ENCODE peak calls at places on chromosomes 12 and 14, in eight cellular contexts. O is neural crest cell, P is esophagus squamous epithelium, J is thoracic aorta, S is stomach, B is PC-9, V is GM10248, W is tibial artery. A is an unnamed sample.

GRCh38 chr12:750356-751191 is 1.8 kb upstream of the WNK1 start:
- DNase-seq in O (no peak), W (no peak), B (no peak), V (no peak), S (no peak), P (no peak), J (no peak), A (no peak)

GRCh38 chr12:752673-753400 is 458 bp downstream of the WNK1 start:
- DNase-seq in V (peak; percentile 60), O (peak; percentile 55), J (no peak), S (peak; percentile 68), B (peak; percentile 38), P (no peak), W (peak; percentile 59), A (no peak)

GRCh38 chr12:46101121-46101869 is 110.9 kb upstream of the SCAF11 start:
- DNase-seq in P (no peak), O (no peak), B (no peak), J (no peak), W (no peak), S (no peak), V (no peak), A (no peak)

GRCh38 chr12:53096089-53096741 is 1.3 kb upstream of the IGFBP6 start:
- DNase-seq in O (no peak), J (no peak), P (no peak), B (no peak), V (no peak), S (peak; percentile 28), W (peak; percentile 94), A (no peak)

GRCh38 chr12:53518381-53518780 is 11.1 kb upstream of the NPFF start:
- DNase-seq in B (no peak), V (no peak), P (no peak), W (no peak), S (no peak), O (no peak), J (no peak), A (no peak)

GRCh38 chr14:68199465-68200145 is 380.0 kb downstream of the RAD51B start:
- DNase-seq in W (peak; percentile 38), B (no peak), V (no peak), J (no peak), P (no peak), O (peak; percentile 9), S (peak; percentile 50), A (no peak)

GRCh38 chr12:7832059-7832696 is 40.5 kb downstream of the SLC2A14 start:
- DNase-seq in B (peak; percentile 56), P (no peak), J (no peak), O (peak; percentile 12), S (no peak), W (no peak), V (peak; percentile 68), A (peak; percentile 13)

GRCh38 chr12:14846878-14847580 is 3.7 kb upstream of the ART4 start:
- DNase-seq in B (no peak), P (no peak), J (no peak), W (no peak), S (no peak), O (no peak), V (no peak), A (no peak)

GRCh38 chr14:60102389-60102788 is 10.7 kb downstream of the PCNX4 start:
- DNase-seq in B (no peak), V (no peak), W (no peak), S (no peak), P (no peak), J (no peak), O (no peak), A (no peak)

GRCh38 chr14:65101631-65102440 is 481 bp downstream of the MAX start:
- DNase-seq in V (no peak), J (no peak), P (no peak), B (no peak), O (peak; percentile 4), W (peak; percentile 29), S (peak; percentile 30), A (no peak)

GRCh38 chr14:77407158-77407557 is 16.2 kb downstream of the NOXRED1 start:
- DNase-seq in V (no peak), P (no peak), J (no peak), W (no peak), O (no peak), S (no peak), B (no peak), A (no peak)

GRCh38 chr12:89038831-89039509 is 313.3 kb downstream of the DUSP6 start:
- DNase-seq in S (no peak), V (no peak), O (no peak), W (no peak), B (no peak), J (no peak), P (no peak), A (no peak)

DNA sequence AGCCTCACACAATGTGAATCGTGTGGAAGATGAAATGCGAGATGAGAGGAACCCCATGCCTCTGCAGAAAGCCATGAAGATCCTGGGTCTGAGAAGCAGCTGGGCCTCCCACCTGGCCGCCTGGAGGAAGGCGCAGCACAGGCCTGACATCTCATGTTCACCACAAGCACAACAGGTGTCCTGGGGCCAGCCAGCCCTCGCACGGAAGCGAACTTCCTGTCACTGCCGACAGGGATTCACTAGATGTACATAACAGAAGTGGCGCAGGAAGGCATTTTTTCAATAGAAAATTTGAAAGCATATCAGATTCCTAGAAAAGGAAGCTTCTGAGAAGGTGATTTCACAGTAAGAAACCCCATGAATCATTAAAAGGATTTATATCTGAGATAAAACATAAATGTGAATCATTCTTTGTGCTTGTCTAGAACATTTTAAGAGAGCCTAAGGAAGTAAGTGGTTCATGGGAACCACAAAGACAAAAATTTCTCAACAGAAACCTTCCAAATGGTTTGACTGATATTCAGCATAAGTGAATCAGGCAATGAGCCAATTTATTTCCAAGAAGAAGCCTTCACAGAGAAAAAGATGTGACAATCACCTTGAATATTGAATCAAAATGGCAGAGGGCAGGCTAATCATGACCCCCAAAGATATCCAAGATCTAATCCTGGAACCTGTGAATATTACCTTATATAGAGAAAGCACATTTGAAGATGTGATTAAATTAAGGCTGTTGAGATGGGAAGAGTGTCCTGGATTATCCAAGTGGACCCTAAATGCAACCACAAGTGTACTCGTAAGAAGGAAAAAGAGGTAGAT is 311.9 kb downstream of the DUSP6 start:
- DNase-seq in W (no peak), J (no peak), V (peak; percentile 53), B (no peak), P (no peak), O (no peak), S (peak; percentile 33), A (no peak)
- TF ChIP-seq CTCF in W (no peak), J (no peak), V (no peak), B (no peak), P (peak; percentile 12), O (peak; percentile 16), S (no peak), A (no peak)

GRCh38 chr12:43349863-43350262 is 202.1 kb downstream of the ADAMTS20 start:
- DNase-seq in J (no peak), B (no peak), V (no peak), P (no peak), O (no peak), W (no peak), S (no peak), A (no peak)
- TF ChIP-seq CTCF in J (no peak), B (peak; percentile 55), V (no peak), P (no peak), O (peak; percentile 52), W (no peak), S (no peak), A (peak; percentile 31)

DNA sequence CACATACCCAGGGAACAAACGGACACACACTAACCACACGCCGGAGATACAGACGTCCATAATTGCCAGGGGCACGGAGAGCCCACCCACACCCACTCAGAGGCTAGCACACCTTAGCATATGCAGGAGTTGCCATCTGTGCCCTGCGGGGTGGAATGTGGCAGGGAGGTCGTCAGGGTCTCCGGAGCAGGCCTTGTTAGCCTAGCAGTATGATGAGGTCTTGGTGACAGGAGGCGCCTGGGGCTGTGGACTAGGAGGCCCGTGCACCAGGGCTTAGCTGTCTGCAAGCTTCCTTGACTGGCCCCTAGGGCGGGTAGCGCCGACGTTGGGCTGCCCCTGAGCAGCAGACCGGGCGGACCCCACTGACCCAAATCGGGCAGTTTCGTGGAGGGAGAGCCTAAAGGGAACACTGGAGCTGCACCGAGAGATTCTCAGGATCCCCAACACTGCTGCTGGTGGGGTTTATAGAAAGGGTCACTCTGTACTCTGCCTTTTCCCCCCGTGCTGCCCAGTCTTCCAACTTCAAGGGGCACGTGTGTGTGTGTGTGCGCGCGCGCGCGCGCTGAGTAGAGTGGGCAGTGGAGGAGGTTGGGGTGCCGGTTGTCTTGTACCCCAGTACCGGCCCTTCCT is 9.9 kb downstream of the STAC3 start:
- DNase-seq in B (no peak), O (no peak), V (no peak), P (no peak), W (no peak), J (no peak), S (no peak), A (no peak)
- TF ChIP-seq CTCF in B (no peak), O (no peak), V (no peak), P (no peak), W (no peak), J (no peak), S (no peak), A (no peak)

DNA sequence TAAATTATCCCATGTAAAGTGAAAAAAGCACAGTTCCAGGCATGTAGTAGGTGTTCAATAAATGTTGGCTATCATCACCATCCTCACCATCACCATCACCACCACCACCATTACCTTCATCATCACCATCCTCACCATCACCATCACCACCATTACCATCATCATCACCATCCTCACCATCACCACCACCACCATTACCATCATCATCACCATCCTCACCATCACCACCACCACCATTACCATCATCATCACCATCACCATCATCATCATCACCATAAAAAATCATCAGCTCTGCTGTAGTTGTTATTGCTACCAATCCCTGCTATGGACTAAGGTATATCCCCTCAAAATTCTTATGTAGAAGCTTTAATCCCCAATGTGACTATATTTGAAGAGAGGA is 15.1 kb downstream of the ISCU start:
- DNase-seq in W (no peak), B (no peak), P (no peak), S (no peak), O (no peak), J (no peak), V (no peak), A (no peak)
- TF ChIP-seq CTCF in W (no peak), B (no peak), P (no peak), S (no peak), O (no peak), J (no peak), V (no peak), A (no peak)

DNA sequence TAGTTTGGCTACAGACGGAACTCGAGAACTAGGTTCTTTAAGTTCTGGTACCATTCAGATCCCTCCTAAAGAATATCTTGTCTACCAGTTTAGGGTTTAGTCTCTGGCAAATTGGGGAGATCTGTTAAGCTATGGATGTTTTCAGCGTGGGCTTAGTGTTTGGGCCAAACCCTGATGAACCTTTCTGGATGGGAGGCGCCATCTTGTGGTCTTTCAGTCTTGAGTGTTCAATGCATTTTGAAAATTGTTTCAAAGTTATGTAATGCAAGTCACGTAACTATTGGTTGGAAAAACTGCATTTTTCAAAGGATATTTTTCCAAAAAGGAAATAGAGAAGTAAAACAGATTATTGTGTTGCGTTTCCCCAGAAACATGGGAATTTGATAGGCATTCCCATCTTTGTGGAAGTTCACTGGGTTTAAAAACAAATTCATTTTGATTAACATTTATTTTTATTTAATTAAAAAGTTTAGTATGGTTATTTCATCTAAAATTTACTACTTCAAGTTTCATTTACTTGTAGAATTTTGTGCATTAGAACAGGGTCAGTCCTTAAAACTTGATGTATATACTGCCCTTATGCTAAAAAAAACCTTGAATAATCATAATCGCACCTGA is 169.0 kb downstream of the PRIMA1 start:
- DNase-seq in J (no peak), B (no peak), O (peak; percentile 34), P (no peak), V (peak; percentile 49), S (peak; percentile 31), W (no peak), A (peak; percentile 17)
- TF ChIP-seq CTCF in J (peak; percentile 7), B (peak; percentile 69), O (peak; percentile 68), P (peak; percentile 32), V (peak; percentile 63), S (no peak), W (no peak), A (peak; percentile 69)